ENCODE peak calls at places on chromosomes 16 and 17, in four cellular contexts. W is HL-60, J is GM12891, O is K562. Y is an unnamed sample.

GRCh38 chr17:8946476-8946875 is 19.0 kb downstream of the PIK3R5 start:
- DNase-seq in O (no peak), W (no peak), J (no peak), Y (no peak)

GRCh38 chr17:50199211-50199633 is 2.2 kb downstream of the COL1A1 start:
- DNase-seq in W (no peak), O (no peak), J (no peak), Y (no peak)

GRCh38 chr17:324151-324571 is 28.4 kb downstream of the RPH3AL start:
- DNase-seq in O (no peak), J (no peak), W (no peak), Y (no peak)

GRCh38 chr17:12509836-12510235 is 155.9 kb upstream of the MYOCD start:
- DNase-seq in W (no peak), O (no peak), J (no peak), Y (no peak)

GRCh38 chr17:310111-311010 is 42.2 kb downstream of the RPH3AL start:
- DNase-seq in O (no peak), W (no peak), J (no peak), Y (no peak)

GRCh38 chr17:55606431-55606830 is 95.2 kb upstream of the SMIM36 start:
- DNase-seq in J (no peak), W (no peak), O (no peak), Y (no peak)

GRCh38 chr16:12132290-12132689 is 155.8 kb downstream of the SNX29 start:
- DNase-seq in J (no peak), W (peak), O (no peak), Y (no peak)

GRCh38 chr16:56190903-56191806 is at the start of gene GNAO1:
- DNase-seq in W (no peak), O (peak), J (peak), Y (no peak)

DNA sequence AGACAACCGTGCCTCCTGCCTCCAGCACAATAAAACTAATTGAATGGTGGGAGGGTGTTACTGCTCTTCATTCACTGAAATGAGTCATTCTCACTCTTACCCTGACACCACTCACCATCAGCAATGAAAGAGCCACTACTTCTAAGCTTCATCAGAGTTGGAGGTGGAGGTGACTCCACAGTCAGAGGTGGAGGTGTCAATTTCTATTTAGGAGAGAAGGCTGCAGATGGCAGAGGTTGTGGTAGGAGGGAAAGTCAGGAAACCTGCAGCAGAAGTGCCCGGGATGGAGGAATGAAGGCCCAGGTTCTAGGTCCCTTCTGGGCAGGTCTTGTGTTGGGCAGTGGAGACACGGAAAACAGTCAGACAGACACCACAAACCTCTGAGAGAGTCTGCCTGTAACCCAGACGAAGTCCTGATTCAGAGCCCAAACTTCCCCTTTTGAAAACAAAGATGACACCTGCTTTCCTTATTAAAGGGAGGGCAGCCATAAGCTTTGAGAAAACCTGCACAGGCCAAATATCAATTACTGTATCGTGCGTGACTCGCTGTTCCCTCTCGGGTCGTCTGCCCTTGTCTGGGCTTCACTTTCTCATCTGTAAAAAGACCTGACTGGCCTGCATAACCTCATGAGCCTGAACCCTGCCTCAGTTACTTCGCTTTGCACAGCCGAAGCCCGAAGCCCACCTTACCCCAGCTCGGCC is 668 bp downstream of the ATPAF2 start:
- DNase-seq in J (no peak), W (peak), O (no peak), Y (no peak)
- TF ChIP-seq SPI1 in J (no peak), W (no peak), O (no peak), Y (no peak)

GRCh38 chr17:66375121-66375520 is 72.7 kb downstream of the PRKCA start:
- DNase-seq in W (no peak), O (no peak), J (no peak), Y (no peak)
- TF ChIP-seq SPI1 in W (no peak), O (no peak), J (no peak), Y (no peak)

GRCh38 chr17:17515921-17516295 is 19.7 kb upstream of the RASD1 start:
- DNase-seq in J (no peak), O (no peak), W (no peak), Y (no peak)

GRCh38 chr17:17512866-17513265 is 16.7 kb upstream of the RASD1 start:
- DNase-seq in O (no peak), W (no peak), J (no peak), Y (no peak)

GRCh38 chr17:17514993-17515920 is 19.1 kb upstream of the RASD1 start:
- DNase-seq in W (no peak), O (no peak), J (no peak), Y (no peak)

GRCh38 chr17:17513626-17514025 is 17.4 kb upstream of the RASD1 start:
- DNase-seq in J (no peak), W (no peak), O (no peak), Y (no peak)

DNA sequence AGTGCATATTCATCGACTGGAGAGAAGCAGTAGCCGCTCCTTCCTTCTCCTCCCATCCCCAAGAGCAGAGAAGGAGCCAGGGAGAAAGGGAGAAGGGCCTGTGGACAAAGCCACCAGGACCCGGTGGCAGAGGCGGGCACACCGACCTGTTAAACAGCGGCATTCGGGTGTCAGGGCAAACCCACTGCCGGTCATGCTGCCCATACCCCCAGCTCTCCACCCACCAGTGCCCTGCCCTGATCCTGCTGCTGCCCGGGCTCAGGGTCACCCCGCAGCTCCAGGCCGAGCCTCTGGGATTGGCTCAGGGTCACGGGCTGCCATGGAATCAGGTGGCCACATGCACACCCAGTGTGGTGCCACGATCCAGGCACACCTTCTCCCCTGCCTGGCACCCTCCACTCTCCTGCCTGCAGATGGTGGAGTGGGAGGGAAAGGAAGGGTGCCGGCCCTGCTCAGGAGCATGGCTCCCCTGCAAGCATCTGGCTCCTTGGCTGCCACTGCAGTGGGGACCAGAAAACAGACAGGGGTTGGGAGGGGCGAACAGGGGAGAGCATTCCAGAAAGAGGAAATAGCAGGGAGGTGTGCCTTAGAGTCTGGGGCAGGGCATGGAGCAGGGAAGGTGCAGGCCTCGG is 18.3 kb upstream of the RASD1 start:
- DNase-seq in W (no peak), J (no peak), O (no peak), Y (no peak)
- TF ChIP-seq SPI1 in W (no peak), J (no peak), O (no peak), Y (no peak)

GRCh38 chr16:53510704-53511070 is 7.7 kb upstream of the AKTIP start:
- DNase-seq in W (no peak), J (no peak), O (no peak), Y (no peak)

GRCh38 chr16:53511084-53511402 is 8.0 kb upstream of the AKTIP start:
- DNase-seq in O (no peak), J (no peak), W (no peak), Y (no peak)

GRCh38 chr16:53515259-53515658 is 12.2 kb upstream of the AKTIP start:
- DNase-seq in J (no peak), O (no peak), W (no peak), Y (no peak)

GRCh38 chr16:53509906-53510703 is 7.1 kb upstream of the AKTIP start:
- DNase-seq in O (peak), W (peak), J (no peak), Y (no peak)

DNA sequence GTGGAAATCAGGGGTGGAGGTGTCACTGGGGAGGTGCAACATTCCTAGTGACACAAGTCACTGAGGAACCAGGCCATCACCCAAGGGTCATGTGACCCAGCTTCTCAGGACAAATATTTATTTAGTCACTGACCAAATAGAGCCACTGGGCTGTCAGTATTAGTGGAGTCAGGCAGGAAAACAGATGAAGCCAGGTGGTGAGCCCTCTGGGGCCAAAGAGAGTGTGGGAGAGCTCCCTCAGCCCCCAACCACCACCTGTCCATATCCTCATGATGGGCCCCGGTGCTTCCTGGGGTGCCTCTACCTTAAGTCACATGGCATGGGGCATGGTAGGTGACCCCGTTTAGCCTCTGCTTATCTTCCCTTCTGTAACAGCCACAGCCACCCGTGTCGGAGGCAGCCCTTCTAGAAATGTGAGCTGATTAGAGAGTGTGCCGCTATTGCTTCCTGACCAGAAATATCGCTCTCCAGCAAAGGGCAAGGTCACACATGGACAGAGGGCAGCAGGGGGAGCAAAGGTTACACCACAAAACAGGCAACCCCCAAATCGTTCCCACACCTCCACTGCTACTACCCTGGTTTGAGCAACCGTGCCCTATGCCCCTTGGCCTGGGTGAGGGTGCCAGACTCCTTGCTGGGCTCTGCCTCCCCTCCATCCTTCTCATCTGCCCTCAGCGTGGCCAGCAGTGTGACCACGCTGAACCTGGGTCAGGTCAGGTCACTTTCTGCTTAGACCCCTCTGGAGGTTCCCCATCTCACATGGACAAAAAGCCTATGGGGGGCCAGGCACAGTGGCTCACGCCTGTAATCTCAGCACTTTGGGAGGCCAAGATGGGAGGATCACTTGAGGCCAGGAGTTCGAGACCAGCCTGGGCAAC is 8.6 kb upstream of the AKTIP start:
- DNase-seq in O (no peak), J (no peak), W (no peak), Y (no peak)
- TF ChIP-seq SPI1 in O (no peak), J (no peak), W (no peak), Y (no peak)

DNA sequence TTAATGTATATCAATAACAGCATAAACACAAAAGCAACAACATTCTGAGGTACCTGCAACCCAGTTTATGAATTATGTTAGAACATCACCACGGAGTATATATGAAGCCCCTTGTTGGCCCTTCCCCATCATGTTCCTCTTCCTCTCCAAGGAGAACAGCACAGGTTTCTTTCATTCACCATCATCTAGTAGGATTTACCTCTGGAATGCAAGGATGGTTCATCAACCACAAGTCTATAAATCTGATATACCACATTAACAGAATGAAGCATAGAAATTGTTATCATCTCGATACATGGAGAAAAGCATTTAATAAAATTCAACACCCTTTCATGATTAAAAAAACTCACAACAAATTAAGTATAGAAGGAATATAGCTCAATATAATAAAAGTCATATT is 6.2 kb upstream of the PRSS54 start:
- DNase-seq in J (no peak), O (no peak), W (no peak), Y (no peak)
- TF ChIP-seq SPI1 in J (no peak), O (no peak), W (no peak), Y (no peak)

GRCh38 chr16:3574195-3574594 is 3.0 kb downstream of the NLRC3 start:
- DNase-seq in J (no peak), W (no peak), O (no peak), Y (no peak)

GRCh38 chr16:3577302-3577752 is at the start of gene NLRC3:
- DNase-seq in W (peak), O (no peak), J (no peak), Y (no peak)

GRCh38 chr16:3573146-3573815 is 3.9 kb downstream of the NLRC3 start:
- DNase-seq in O (no peak), W (no peak), J (no peak), Y (no peak)

GRCh38 chr16:3576211-3576610 is 992 bp downstream of the NLRC3 start:
- DNase-seq in O (no peak), J (no peak), W (no peak), Y (no peak)

GRCh38 chr16:3575491-3575890 is 1.7 kb downstream of the NLRC3 start:
- DNase-seq in W (no peak), O (no peak), J (no peak), Y (no peak)
- TF ChIP-seq SPI1 in W (no peak), O (no peak), J (no peak), Y (peak)

GRCh38 chr17:42704495-42705494 is 22.5 kb downstream of the CNTNAP1 start:
- DNase-seq in O (no peak), W (no peak), J (peak), Y (peak)

GRCh38 chr17:42702446-42702845 is 20.1 kb downstream of the CNTNAP1 start:
- DNase-seq in J (peak), O (no peak), W (no peak), Y (no peak)

GRCh38 chr17:42708588-42708987 is 26.3 kb downstream of the CNTNAP1 start:
- DNase-seq in W (peak), J (no peak), O (no peak), Y (no peak)

GRCh38 chr17:42709561-42709960 is 27.2 kb downstream of the CNTNAP1 start:
- DNase-seq in O (no peak), W (no peak), J (no peak), Y (no peak)

DNA sequence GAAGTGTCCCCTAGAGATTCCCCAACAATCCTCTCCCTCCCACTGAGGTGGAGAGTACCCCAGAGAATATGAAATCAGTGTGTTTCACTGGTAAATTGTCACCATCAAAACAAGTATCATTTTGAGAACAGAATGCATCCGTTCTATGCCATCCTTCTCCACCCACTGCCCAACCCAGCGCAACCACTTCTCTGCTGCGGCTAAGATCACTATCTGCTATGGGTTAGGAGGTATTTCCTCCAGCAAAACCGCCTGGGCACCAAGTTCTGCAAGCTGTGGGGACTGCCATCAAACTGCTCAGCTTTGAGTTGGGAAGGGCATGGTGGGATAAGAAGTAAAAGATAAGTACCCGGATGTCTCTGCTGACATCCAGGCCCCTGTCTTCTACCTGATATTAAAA is 24.4 kb downstream of the CNTNAP1 start:
- DNase-seq in W (peak), J (no peak), O (no peak), Y (peak)
- TF ChIP-seq SPI1 in W (no peak), J (no peak), O (no peak), Y (no peak)

DNA sequence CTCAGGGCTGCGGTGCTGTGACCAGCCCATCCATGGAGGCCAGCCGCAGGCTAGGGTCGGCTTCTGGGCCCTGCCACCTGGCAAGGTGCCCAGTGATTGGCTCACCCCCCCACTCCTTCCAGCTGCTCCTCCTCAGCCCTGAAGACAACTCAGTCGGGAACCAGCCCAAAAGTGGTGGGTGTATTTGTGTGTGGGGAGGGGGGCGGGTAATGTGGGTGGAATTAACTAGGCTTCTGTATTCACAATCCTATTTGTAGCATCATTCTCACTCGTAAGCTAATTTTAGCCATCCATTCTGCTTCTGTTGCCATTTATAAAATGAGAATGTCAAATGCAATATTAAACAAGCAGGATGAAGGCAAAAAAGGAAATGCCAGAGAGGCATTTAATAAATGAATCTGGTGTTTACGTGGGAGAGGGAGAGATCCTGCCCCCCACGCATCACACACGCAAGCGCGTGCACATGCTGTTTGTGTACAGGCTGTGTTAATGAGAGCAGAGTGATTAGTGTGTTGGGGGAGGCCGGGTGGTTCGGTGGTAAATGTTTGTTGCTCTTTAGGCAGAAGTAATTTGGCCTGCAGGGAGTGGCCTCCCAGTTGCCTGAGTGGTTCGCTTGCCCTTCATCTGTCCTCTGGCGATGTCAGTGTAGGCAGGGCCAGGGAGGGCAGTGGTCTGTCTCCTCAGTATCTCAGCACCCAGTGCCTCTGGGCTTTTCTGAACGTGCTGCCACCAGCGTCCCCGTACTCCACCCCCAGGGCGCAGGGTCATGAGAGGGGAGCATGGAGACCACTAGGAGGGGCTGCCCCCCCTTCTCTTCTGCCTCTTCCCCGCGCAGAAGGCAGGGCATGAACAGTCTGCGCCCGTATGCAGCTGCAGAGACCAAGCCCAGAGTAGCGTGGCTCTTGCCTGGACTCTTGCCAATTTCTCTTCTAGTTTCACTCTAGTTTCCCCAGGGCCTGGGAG is 140.0 kb downstream of the CCDC182 start:
- DNase-seq in O (no peak), J (peak), W (peak), Y (peak)
- TF ChIP-seq SPI1 in O (no peak), J (no peak), W (no peak), Y (no peak)

DNA sequence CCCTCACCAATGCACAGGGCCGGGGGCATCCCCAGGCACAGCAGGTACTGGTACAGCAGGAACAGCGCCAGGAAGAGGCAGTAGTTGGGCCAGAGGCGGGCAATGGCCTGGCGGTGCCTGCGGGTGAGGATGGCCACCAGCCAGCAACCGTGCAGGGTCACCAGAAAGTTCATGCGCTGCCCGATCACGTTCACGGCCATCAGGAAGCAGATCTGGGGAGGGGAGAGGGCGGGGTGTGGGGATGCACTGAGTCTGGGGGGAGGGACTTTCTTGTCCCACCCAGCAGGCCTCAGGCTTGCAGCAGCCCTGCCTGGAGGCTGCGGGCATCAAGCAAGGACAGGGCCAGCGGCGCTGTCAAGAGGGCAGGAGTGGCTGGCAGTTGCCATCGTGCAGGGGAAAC is 25.4 kb downstream of the CTU2 start:
- DNase-seq in W (no peak), O (peak), J (no peak), Y (no peak)
- TF ChIP-seq SPI1 in W (no peak), O (no peak), J (no peak), Y (no peak)